ENCODE peak calls at places on chromosomes 3 and 15, in six cellular contexts. C is suprapubic skin, D is neuronal stem cell, T is adrenal gland, W is neural progenitor cell, F is psoas muscle. O is an unnamed sample.

GRCh38 chr15:88904257-88904807 is 8.8 kb downstream of the MFGE8 start:
- DNase-seq in C (no peak), D (no peak), T (no peak), W (no peak), F (no peak), O (no peak)

GRCh38 chr3:9826815-9827574 is 16.8 kb downstream of the RPUSD3 start:
- DNase-seq in C (no peak), D (no peak), T (no peak), W (peak; percentile 54), F (no peak), O (peak; percentile 61)

GRCh38 chr3:60935709-60936108 is 315.5 kb downstream of the FHIT start:
- DNase-seq in C (no peak), D (no peak), T (no peak), W (no peak), F (no peak), O (no peak)

GRCh38 chr3:147333098-147333497 is 73.2 kb downstream of the ZIC4 start:
- DNase-seq in C (no peak), D (no peak), T (no peak), W (no peak), F (no peak), O (no peak)

GRCh38 chr15:72599855-72600464 is 54.5 kb upstream of the GOLGA6B start:
- DNase-seq in C (no peak), D (no peak), T (peak; percentile 64), W (peak; percentile 67), F (no peak), O (peak; percentile 80)

GRCh38 chr3:131349946-131350347 is 31.6 kb upstream of the NUDT16 start:
- DNase-seq in C (no peak), D (no peak), T (peak; percentile 92), W (no peak), F (peak; percentile 20), O (no peak)

GRCh38 chr3:155619118-155619915 is 125.6 kb downstream of the PLCH1 start:
- DNase-seq in C (no peak), D (peak; percentile 14), T (no peak), W (peak; percentile 79), F (no peak), O (peak; percentile 20)

GRCh38 chr3:60708191-60708975 is 542.9 kb downstream of the FHIT start:
- DNase-seq in C (no peak), D (no peak), T (no peak), W (no peak), F (no peak), O (no peak)

GRCh38 chr3:45969152-45969551 is 25.9 kb downstream of the CXCR6 start:
- DNase-seq in C (no peak), D (no peak), T (no peak), W (no peak), F (no peak), O (no peak)

GRCh38 chr15:88989578-88989977 is 76.4 kb upstream of the MFGE8 start:
- DNase-seq in C (no peak), D (no peak), T (no peak), W (no peak), F (no peak), O (no peak)

GRCh38 chr15:31304074-31304648 is 22.5 kb upstream of the KLF13 start:
- DNase-seq in C (no peak), D (no peak), T (no peak), W (no peak), F (no peak), O (no peak)

DNA sequence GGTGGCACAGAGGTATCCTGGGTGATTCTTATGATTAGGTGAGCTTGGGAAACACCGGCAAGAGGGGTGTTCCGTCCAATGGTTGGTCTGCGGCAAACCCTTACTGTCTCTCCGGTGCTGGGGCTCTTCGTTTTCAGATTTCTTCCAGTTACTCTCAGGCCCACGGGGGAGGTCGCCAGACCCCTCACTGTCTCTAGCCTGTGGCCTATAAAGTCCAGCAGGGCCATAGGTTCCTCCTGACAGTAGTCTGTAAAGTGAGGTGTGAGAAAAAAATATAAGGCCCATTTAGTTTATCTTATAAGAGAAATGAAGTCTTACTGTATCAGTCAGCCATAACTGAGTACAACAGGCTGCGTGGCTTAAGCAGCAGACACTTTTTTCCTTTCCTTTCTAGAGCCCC is 1.4 kb downstream of the ESYT3 start:
- DNase-seq in C (no peak), D (no peak), T (no peak), W (no peak), F (no peak), O (no peak)
- H3K4me3 ChIP-seq in C (peak overlapping the region; percentile 65), D (no peak overlapping the region), T (no peak overlapping the region), W (peak overlapping the region; percentile 51), F (peak overlapping the region; percentile 67), O (no peak overlapping the region)

DNA sequence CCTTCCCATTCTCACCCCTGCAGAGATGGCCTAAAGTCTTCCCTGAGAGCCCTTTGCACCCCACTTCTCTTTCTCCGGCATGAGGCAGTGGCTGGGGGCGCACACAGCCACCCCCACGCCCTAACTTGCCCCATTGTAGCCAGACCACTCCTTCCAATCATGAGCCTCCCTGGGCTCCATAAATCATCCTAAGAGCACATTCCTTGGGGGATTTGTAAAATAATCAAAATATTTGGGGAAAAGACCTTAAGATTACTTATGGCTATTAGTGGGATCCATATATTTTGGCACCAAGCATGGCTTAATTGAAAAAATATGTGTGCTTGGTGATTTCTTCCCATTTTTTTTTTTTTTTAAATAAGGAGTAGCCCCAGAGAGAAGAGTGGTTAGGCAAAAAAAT is 45.8 kb downstream of the SMAD6 start:
- DNase-seq in C (no peak), D (no peak), T (no peak), W (no peak), F (no peak), O (peak; percentile 69)
- H3K4me1 ChIP-seq in C (peaks cover 39% of the 10 kb centered on the region), D (peaks cover 16% of the 10 kb centered on the region), T (peaks cover 12% of the 10 kb centered on the region), W (peaks cover 44% of the 10 kb centered on the region), F (peaks cover 9% of the 10 kb centered on the region), O (peaks cover 53% of the 10 kb centered on the region)

DNA sequence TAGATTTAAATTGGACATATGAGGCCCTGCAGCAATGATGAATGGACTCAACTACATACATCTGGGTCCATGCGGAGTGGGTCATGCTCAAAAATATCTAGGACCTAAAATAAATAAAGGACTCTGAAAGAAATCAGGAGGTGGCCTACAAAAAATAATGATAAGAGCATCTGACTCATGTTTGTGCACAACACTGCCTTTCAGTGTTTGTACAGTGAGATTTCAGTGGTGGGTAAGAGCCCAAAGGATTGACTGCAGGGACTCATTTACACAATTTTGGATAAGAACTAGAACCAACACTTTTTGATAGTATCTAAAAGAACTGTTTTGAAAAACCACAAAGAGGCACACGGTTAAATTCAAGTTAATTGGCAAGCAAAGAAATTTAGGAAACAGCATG is 285.5 kb downstream of the SLC9A9 start:
- DNase-seq in C (no peak), D (no peak), T (no peak), W (no peak), F (no peak), O (no peak)
- H3K4me3 ChIP-seq in C (no peak overlapping the region), D (no peak overlapping the region), T (no peak overlapping the region), W (no peak overlapping the region), F (no peak overlapping the region), O (no peak overlapping the region)

DNA sequence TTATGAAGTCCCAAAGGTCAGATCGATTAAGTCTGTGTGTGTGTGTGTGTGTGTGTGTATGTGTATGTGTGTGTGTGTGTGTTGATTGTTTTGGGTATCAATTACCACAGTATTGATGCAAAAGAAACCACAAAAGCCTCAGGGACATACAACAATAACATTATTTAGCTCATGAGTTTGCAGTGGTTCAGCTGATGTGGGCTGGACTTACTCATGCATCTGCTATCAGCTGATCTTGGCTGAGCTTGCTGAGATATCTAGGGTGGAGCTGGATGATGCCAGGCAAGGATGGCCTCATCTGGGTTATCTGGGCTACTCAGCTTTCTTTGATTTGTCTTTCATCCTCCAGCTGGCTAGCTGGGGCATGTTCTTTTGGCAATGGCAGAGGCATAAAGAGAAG is 82.4 kb upstream of the PRR23C start:
- DNase-seq in C (no peak), D (no peak), T (peak; percentile 59), W (no peak), F (no peak), O (no peak)
- H3K4me1 ChIP-seq in C (peaks cover 14% of the 10 kb centered on the region), D (no peaks in the 10 kb centered on the region), T (no peaks in the 10 kb centered on the region), W (no peaks in the 10 kb centered on the region), F (no peaks in the 10 kb centered on the region), O (no peaks in the 10 kb centered on the region)

GRCh38 chr3:41627477-41628087 is 334.3 kb downstream of the ULK4 start:
- DNase-seq in C (no peak), D (no peak), T (no peak), W (no peak), F (no peak), O (no peak)
- H3K4me3 ChIP-seq in C (no peak overlapping the region), D (no peak overlapping the region), T (no peak overlapping the region), W (no peak overlapping the region), F (no peak overlapping the region), O (no peak overlapping the region)

GRCh38 chr3:18237251-18238005 is 187.7 kb downstream of the SATB1 start:
- DNase-seq in C (no peak), D (no peak), T (no peak), W (no peak), F (no peak), O (no peak)

GRCh38 chr3:18233987-18234716 is 191.0 kb downstream of the SATB1 start:
- DNase-seq in C (no peak), D (peak; percentile 48), T (no peak), W (peak; percentile 83), F (no peak), O (no peak)

GRCh38 chr3:18234717-18235335 is 190.3 kb downstream of the SATB1 start:
- DNase-seq in C (no peak), D (no peak), T (no peak), W (no peak), F (no peak), O (no peak)

GRCh38 chr3:18238721-18239331 is 186.3 kb downstream of the SATB1 start:
- DNase-seq in C (no peak), D (no peak), T (no peak), W (no peak), F (no peak), O (no peak)

DNA sequence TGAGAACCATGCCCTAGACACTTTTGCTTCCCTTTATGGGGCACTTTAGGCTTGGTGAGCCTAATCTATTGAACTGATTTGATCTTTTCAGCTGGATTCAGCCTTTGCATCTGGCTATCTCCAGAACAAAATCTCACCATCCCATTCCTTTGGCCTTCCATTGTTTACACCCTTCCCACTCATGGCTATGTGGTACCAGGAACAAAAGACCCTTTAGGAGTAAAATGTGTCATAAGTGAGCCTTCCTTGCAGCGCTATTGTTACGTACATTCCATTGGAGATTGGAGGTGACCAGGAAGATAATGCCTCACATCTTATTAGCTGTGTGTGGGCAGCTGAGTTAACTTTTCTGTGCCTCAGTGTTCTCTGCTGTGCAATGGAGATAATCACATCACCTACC is 188.4 kb downstream of the SATB1 start:
- DNase-seq in C (no peak), D (peak; percentile 44), T (no peak), W (peak; percentile 65), F (no peak), O (peak; percentile 85)
- H3K4me1 ChIP-seq in C (no peaks in the 10 kb centered on the region), D (no peaks in the 10 kb centered on the region), T (no peaks in the 10 kb centered on the region), W (peaks cover 38% of the 10 kb centered on the region), F (no peaks in the 10 kb centered on the region), O (peaks cover 19% of the 10 kb centered on the region)

DNA sequence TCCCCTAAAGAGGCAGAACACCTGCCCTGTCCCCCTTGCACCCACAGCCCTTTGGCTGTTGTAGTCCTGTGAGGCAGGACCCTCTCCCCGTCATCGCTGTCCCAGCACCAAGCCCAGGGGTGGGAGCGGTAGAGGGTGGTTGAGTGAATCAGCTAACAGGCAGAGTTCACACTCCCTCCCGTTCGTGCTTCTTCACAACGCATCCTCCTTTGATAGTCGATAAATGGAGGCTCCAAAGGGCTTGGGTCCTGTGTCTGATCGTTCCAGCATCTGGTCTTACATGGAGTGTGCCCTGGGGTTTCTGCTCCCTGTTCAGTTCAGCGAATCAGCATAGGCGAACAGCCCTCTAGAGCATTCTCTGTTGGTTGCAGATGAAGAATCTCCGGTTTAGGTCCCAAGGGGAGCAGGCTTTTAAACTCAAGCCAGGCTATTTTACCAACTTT is 820 bp upstream of the HMCES start:
- DNase-seq in C (peak; percentile 59), D (no peak), T (no peak), W (peak; percentile 47), F (no peak), O (no peak)
- H3K4me3 ChIP-seq in C (peak overlapping the region; percentile 98), D (no peak overlapping the region), T (peak overlapping the region; percentile 78), W (peak overlapping the region; percentile 77), F (peak overlapping the region; percentile 92), O (no peak overlapping the region)

O was measured in HAP-1.